ENCODE peak calls at places on chromosomes 16 and 17, in eight cellular contexts. A is PC-3; D is mucosa of descending colon; U is astrocyte of the cerebellum; C is stomach; V is SJCRH30; G is CD8-positive, alpha-beta T cell; Z is GM23248. F is an unnamed sample.

GRCh38 chr17:9120471-9120870 is 99.2 kb downstream of the NTN1 start:
- DNase-seq in A (no peak), D (no peak), U (no peak), C (no peak), V (no peak), G (no peak), Z (no peak), F (no peak)

GRCh38 chr16:53191413-53191812 is 136.6 kb downstream of the CHD9 start:
- DNase-seq in A (no peak), D (no peak), U (no peak), C (no peak), V (no peak), G (no peak), Z (no peak), F (peak)

GRCh38 chr16:85046957-85047866 is 19.6 kb downstream of the KIAA0513 start:
- DNase-seq in A (no peak), D (peak), U (no peak), C (peak), V (no peak), G (no peak), Z (no peak), F (peak)

GRCh38 chr16:75265911-75266701 is 14.7 kb upstream of the BCAR1 start:
- DNase-seq in A (peak), D (peak), U (no peak), C (peak), V (peak), G (no peak), Z (peak), F (peak)

GRCh38 chr17:39097537-39097936 is 53.9 kb downstream of the PLXDC1 start:
- DNase-seq in A (no peak), D (no peak), U (no peak), C (no peak), V (no peak), G (no peak), Z (no peak), F (no peak)

GRCh38 chr16:30183961-30184429 is 593 bp downstream of the CORO1A start:
- DNase-seq in A (no peak), D (peak), U (no peak), C (peak), V (peak), G (peak), Z (no peak), F (no peak)

GRCh38 chr16:7334801-7335560 is 2.3 kb downstream of the RBFOX1 start:
- DNase-seq in A (no peak), D (no peak), U (no peak), C (no peak), V (no peak), G (no peak), Z (no peak), F (no peak)

GRCh38 chr17:17780941-17781590 is 55.7 kb downstream of the SREBF1 start:
- DNase-seq in A (peak), D (no peak), U (peak), C (peak), V (peak), G (no peak), Z (no peak), F (peak)

GRCh38 chr16:67030221-67030962 is 1.4 kb downstream of the CBFB start:
- DNase-seq in A (no peak), D (no peak), U (no peak), C (no peak), V (no peak), G (no peak), Z (no peak), F (no peak)

GRCh38 chr17:12519956-12520594 is 145.6 kb upstream of the MYOCD start:
- DNase-seq in A (peak), D (no peak), U (no peak), C (no peak), V (no peak), G (no peak), Z (peak), F (peak)

GRCh38 chr17:8859804-8860430 is 7.6 kb downstream of the PIK3R6 start:
- DNase-seq in A (no peak), D (no peak), U (no peak), C (no peak), V (no peak), G (no peak), Z (peak), F (no peak)

GRCh38 chr17:63395075-63395815 is 50.9 kb downstream of the CYB561 start:
- DNase-seq in A (no peak), D (no peak), U (peak), C (no peak), V (no peak), G (no peak), Z (peak), F (peak)

GRCh38 chr16:9090101-9090959 is 1.1 kb upstream of the HAPSTR1 start:
- DNase-seq in A (peak), D (peak), U (no peak), C (peak), V (no peak), G (peak), Z (peak), F (peak)

GRCh38 chr17:44081681-44082080 is 11.1 kb downstream of the G6PC3 start:
- DNase-seq in A (no peak), D (no peak), U (no peak), C (no peak), V (no peak), G (no peak), Z (peak), F (no peak)

GRCh38 chr17:64736804-64737492 is 74.8 kb upstream of the SMURF2 start:
- DNase-seq in A (peak), D (peak), U (no peak), C (peak), V (peak), G (peak), Z (peak), F (peak)

GRCh38 chr16:7867831-7868230 is 535.2 kb downstream of the RBFOX1 start:
- DNase-seq in A (no peak), D (no peak), U (no peak), C (no peak), V (no peak), G (no peak), Z (no peak), F (no peak)

GRCh38 chr17:77144227-77144626 is 3.5 kb downstream of the SEC14L1 start:
- DNase-seq in A (no peak), D (no peak), U (no peak), C (no peak), V (no peak), G (no peak), Z (no peak), F (no peak)

GRCh38 chr17:42676424-42677011 is at the start of gene PLEKHH3:
- DNase-seq in A (no peak), D (peak), U (no peak), C (no peak), V (peak), G (no peak), Z (no peak), F (no peak)

GRCh38 chr16:82248677-82249076 is 78.7 kb upstream of the MPHOSPH6 start:
- DNase-seq in A (no peak), D (no peak), U (no peak), C (peak), V (no peak), G (no peak), Z (no peak), F (no peak)

GRCh38 chr17:77140878-77141767 is at the start of gene SEC14L1:
- DNase-seq in A (peak), D (peak), U (no peak), C (peak), V (peak), G (no peak), Z (peak), F (peak)

GRCh38 chr17:57899822-57900221 is 50.0 kb upstream of the MRPS23 start:
- DNase-seq in A (peak), D (peak), U (no peak), C (peak), V (no peak), G (no peak), Z (peak), F (no peak)

GRCh38 chr16:84842516-84843148 is 22.8 kb downstream of the CRISPLD2 start:
- DNase-seq in A (no peak), D (no peak), U (no peak), C (no peak), V (no peak), G (no peak), Z (no peak), F (peak)

GRCh38 chr16:19116711-19117449 is 3.1 kb downstream of the ITPRIPL2 start:
- DNase-seq in A (no peak), D (no peak), U (no peak), C (no peak), V (no peak), G (no peak), Z (peak), F (peak)

GRCh38 chr17:82520041-82520910 is 744 bp downstream of the FOXK2 start:
- DNase-seq in A (peak), D (peak), U (no peak), C (no peak), V (peak), G (peak), Z (peak), F (peak)

GRCh38 chr17:13518271-13519000 is 83.3 kb downstream of the HS3ST3A1 start:
- DNase-seq in A (no peak), D (no peak), U (peak), C (no peak), V (peak), G (no peak), Z (peak), F (peak)

GRCh38 chr17:50908860-50909764 is 43.0 kb upstream of the TOB1 start:
- DNase-seq in A (no peak), D (peak), U (no peak), C (peak), V (no peak), G (peak), Z (no peak), F (no peak)

GRCh38 chr17:38885728-38886642 is 16.1 kb downstream of the LASP1 start:
- DNase-seq in A (no peak), D (no peak), U (no peak), C (no peak), V (no peak), G (no peak), Z (peak), F (no peak)

GRCh38 chr17:58577696-58578095 is 63.3 kb upstream of the MTMR4 start:
- DNase-seq in A (peak), D (peak), U (peak), C (peak), V (peak), G (peak), Z (peak), F (peak)

GRCh38 chr16:17431012-17431411 is 39.7 kb downstream of the XYLT1 start:
- DNase-seq in A (no peak), D (no peak), U (no peak), C (no peak), V (no peak), G (no peak), Z (peak), F (peak)

GRCh38 chr17:50675627-50676026 is 32.1 kb downstream of the ANKRD40 start:
- DNase-seq in A (no peak), D (peak), U (no peak), C (peak), V (no peak), G (no peak), Z (no peak), F (no peak)

GRCh38 chr16:20348365-20349185 is 3.9 kb downstream of the UMOD start:
- DNase-seq in A (no peak), D (peak), U (no peak), C (peak), V (peak), G (no peak), Z (no peak), F (no peak)

GRCh38 chr17:18039535-18040286 is 503 bp downstream of the GID4 start:
- DNase-seq in A (peak), D (peak), U (no peak), C (peak), V (peak), G (no peak), Z (peak), F (peak)

GRCh38 chr16:88334517-88335149 is 48.1 kb upstream of the ZNF469 start:
- DNase-seq in A (peak), D (no peak), U (no peak), C (no peak), V (no peak), G (no peak), Z (no peak), F (no peak)

GRCh38 chr16:86508028-86508946 is 2.0 kb upstream of the FOXF1 start:
- DNase-seq in A (no peak), D (peak), U (no peak), C (no peak), V (no peak), G (no peak), Z (peak), F (peak)

GRCh38 chr17:79659376-79659775 is 48.5 kb upstream of the RBFOX3 start:
- DNase-seq in A (no peak), D (no peak), U (no peak), C (no peak), V (no peak), G (no peak), Z (no peak), F (no peak)

GRCh38 chr16:17556276-17557052 is 85.7 kb upstream of the XYLT1 start:
- DNase-seq in A (peak), D (no peak), U (no peak), C (no peak), V (no peak), G (no peak), Z (peak), F (peak)

GRCh38 chr17:17365476-17366110 is 62.4 kb downstream of the NT5M start:
- DNase-seq in A (no peak), D (no peak), U (no peak), C (no peak), V (peak), G (no peak), Z (no peak), F (no peak)

GRCh38 chr17:81049973-81050551 is 15.1 kb downstream of the BAIAP2 start:
- DNase-seq in A (peak), D (peak), U (no peak), C (peak), V (no peak), G (no peak), Z (no peak), F (no peak)
- H3K4me3 ChIP-seq in A (peak), D (no peak), U (no peak), C (peak), V (no peak), G (no peak), Z (no peak), F (no peak)

GRCh38 chr17:4896332-4897197 is 2.8 kb upstream of the C17orf107 start:
- DNase-seq in A (no peak), D (peak), U (no peak), C (no peak), V (no peak), G (no peak), Z (no peak), F (no peak)
- H3K4me3 ChIP-seq in A (no peak), D (no peak), U (no peak), C (no peak), V (no peak), G (no peak), Z (no peak), F (no peak)

GRCh38 chr17:49438439-49438861 is 23.8 kb upstream of the PHB1 start:
- DNase-seq in A (no peak), D (no peak), U (no peak), C (no peak), V (peak), G (no peak), Z (no peak), F (no peak)
- H3K4me3 ChIP-seq in A (no peak), D (no peak), U (no peak), C (no peak), V (peak), G (no peak), Z (no peak), F (no peak)

DNA sequence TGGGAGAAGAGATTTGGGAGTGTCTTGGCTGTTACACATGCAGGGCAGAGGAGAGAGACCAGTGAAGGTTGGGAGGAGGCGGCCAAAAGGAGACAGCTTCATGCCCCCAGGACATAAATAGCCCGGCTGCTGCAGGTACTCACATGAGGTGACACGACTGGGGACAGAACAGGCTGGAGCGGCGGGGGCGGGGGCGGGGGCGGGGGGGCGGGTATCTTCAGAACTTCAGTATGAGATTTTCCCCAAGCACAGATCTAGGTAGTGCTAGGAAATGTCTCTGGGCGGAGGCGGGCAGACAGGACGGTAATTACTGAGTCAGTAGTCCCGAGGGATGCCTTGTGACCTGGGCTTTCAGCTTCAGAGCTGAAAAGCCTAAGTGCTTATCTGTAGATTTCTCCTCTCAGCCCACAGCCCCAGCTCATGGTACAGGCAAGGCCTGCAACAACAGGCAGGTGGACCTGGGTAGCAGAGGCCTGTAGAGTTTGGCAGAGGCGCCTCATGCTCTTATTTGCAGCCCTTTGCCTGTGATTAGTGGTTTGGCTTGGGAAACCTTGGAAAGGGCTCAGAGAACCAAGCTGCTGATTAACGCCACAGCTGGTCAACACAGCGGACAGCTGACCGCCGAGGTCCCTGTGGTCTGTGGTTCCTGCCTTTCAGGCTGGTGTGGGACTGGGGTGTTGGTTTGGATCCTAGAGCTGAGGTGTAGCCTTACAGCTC is 24.5 kb downstream of the UNK start:
- DNase-seq in A (no peak), D (no peak), U (peak), C (peak), V (peak), G (no peak), Z (peak), F (peak)
- H3K4me3 ChIP-seq in A (no peak), D (no peak), U (no peak), C (no peak), V (no peak), G (no peak), Z (peak), F (no peak)

DNA sequence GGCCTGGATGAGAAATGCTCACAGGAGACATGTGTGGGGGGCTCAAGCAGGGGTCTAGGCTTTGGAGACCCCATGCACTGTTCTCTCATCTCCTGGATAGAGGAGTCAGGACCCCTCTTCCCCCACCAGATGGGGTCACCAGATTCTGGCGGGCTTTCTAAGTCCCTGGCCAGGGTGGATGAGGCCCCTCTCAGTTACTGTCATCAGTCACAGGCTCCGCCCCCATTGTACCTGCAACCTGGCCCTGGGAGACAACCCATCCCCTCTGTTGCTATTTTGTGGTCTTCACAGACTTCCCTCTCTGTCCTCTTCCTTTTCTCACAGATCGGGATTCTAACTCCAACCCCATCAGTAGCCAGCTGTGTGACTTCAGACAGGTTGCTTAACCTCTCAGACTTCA is 33.5 kb upstream of the NDRG4 start:
- DNase-seq in A (no peak), D (no peak), U (no peak), C (no peak), V (no peak), G (no peak), Z (no peak), F (no peak)
- H3K4me3 ChIP-seq in A (no peak), D (no peak), U (no peak), C (no peak), V (no peak), G (no peak), Z (no peak), F (no peak)

GRCh38 chr16:2341456-2342447 is 1.2 kb upstream of the ABCA3 start:
- DNase-seq in A (no peak), D (no peak), U (no peak), C (no peak), V (no peak), G (no peak), Z (no peak), F (no peak)
- H3K4me3 ChIP-seq in A (no peak), D (no peak), U (no peak), C (peak), V (no peak), G (no peak), Z (no peak), F (no peak)

GRCh38 chr16:73082608-73083007 is 34.7 kb upstream of the ZFHX3 start:
- DNase-seq in A (peak), D (no peak), U (peak), C (no peak), V (no peak), G (no peak), Z (peak), F (peak)

GRCh38 chr16:73080931-73081330 is 33.0 kb upstream of the ZFHX3 start:
- DNase-seq in A (no peak), D (no peak), U (no peak), C (no peak), V (no peak), G (no peak), Z (no peak), F (no peak)

GRCh38 chr16:73086108-73086507 is 38.2 kb upstream of the ZFHX3 start:
- DNase-seq in A (no peak), D (no peak), U (no peak), C (no peak), V (no peak), G (no peak), Z (no peak), F (no peak)

GRCh38 chr16:73083271-73083670 is 35.3 kb upstream of the ZFHX3 start:
- DNase-seq in A (no peak), D (no peak), U (no peak), C (no peak), V (no peak), G (no peak), Z (no peak), F (no peak)
- H3K4me3 ChIP-seq in A (no peak), D (no peak), U (no peak), C (no peak), V (no peak), G (no peak), Z (no peak), F (no peak)

DNA sequence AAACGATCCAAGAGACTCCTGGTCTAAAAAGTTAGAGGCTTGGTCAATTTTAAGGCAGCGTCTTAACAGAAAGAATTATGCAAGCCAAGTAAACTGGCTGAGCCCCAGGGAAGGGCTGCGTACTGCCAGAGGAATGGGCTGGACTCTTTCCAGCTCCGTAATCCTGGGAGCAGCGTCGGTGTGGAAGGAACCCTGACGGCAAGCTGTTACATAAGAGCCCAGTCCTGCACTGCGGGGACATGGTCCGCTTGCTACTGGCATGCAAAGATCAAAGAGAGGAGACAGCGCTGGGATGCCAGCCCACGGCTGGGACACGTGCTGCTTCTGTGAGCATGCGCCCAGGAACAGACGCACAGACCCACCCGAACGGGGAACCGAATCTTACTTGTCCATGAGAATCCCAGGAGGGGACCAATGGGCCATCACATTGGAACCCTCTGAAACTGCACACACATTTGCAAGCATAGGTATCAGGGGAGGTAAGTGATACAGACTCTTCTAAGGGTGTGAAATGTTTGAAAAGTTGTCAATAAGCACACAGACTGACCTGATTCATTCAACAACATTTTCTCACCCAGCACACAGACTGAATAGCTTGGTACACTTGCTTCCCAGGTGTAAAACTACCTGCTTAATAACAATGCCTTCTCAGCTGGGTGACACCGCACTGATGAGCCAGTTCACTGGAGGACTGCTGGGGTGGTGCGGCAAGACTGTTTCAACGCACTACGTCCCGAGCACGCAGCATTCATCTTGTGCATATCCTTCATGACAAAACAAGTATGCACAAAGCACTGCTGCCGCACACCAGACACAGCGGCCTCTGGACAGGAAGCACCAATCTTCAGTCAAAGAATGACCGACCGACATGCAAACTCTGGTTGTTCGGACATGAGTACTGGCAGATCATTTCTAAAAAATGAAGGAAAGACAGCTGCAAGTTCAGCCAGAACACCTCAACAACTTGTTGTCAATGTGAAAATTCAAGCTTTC is 94.9 kb downstream of the ANKRD11 start:
- DNase-seq in A (peak), D (peak), U (peak), C (peak), V (peak), G (no peak), Z (peak), F (peak)
- H3K4me3 ChIP-seq in A (peak), D (no peak), U (no peak), C (no peak), V (no peak), G (no peak), Z (peak), F (no peak)